ENCODE peak calls at places on chromosomes 7 and 10, in seven cellular contexts. Y, G, L, E, I, J and Q are unnamed samples.

GRCh38 chr7:137597856-137598255 is 248.9 kb downstream of the DGKI start:
- DNase-seq in Y (no peak), G (no peak), L (no peak), E (no peak), I (no peak), J (no peak), Q (no peak)

GRCh38 chr7:105808703-105809590 is 67.5 kb downstream of the ATXN7L1 start:
- DNase-seq in Y (no peak), G (peak; percentile 31), L (no peak), E (peak; percentile 99), I (no peak), J (no peak), Q (no peak)

GRCh38 chr7:7178081-7178480 is 4.3 kb upstream of the C1GALT1 start:
- DNase-seq in Y (no peak), G (no peak), L (no peak), E (no peak), I (no peak), J (no peak), Q (no peak)

GRCh38 chr10:129707406-129708388 is 240.7 kb downstream of the MGMT start:
- DNase-seq in Y (no peak), G (no peak), L (no peak), E (no peak), I (peak; percentile 58), J (no peak), Q (peak; percentile 21)

GRCh38 chr10:118827466-118828155 is 72.8 kb upstream of the CACUL1 start:
- DNase-seq in Y (peak; percentile 58), G (peak; percentile 11), L (no peak), E (no peak), I (no peak), J (no peak), Q (no peak)

GRCh38 chr10:111356571-111356970 is 279.7 kb downstream of the ADRA2A start:
- DNase-seq in Y (no peak), G (no peak), L (no peak), E (no peak), I (no peak), J (no peak), Q (no peak)

GRCh38 chr10:70974351-70974901 is 86.1 kb upstream of the PCBD1 start:
- DNase-seq in Y (no peak), G (peak; percentile 26), L (no peak), E (no peak), I (peak; percentile 30), J (no peak), Q (no peak)

GRCh38 chr10:31318382-31318853 is 598 bp upstream of the ZEB1 start:
- DNase-seq in Y (no peak), G (peak; percentile 51), L (peak; percentile 28), E (peak; percentile 79), I (peak; percentile 77), J (peak; percentile 12), Q (no peak)

GRCh38 chr10:82564353-82565218 is 689.6 kb downstream of the NRG3 start:
- DNase-seq in Y (no peak), G (no peak), L (no peak), E (no peak), I (no peak), J (no peak), Q (no peak)

GRCh38 chr10:34808789-34809745 is 6.0 kb downstream of the PARD3 start:
- DNase-seq in Y (no peak), G (no peak), L (no peak), E (no peak), I (no peak), J (no peak), Q (no peak)

GRCh38 chr7:43502941-43503340 is 80.0 kb upstream of the STK17A start:
- DNase-seq in Y (no peak), G (no peak), L (no peak), E (no peak), I (no peak), J (no peak), Q (no peak)

GRCh38 chr7:69643708-69644445 is 45.6 kb downstream of the AUTS2 start:
- DNase-seq in Y (no peak), G (no peak), L (no peak), E (no peak), I (no peak), J (peak; percentile 1), Q (no peak)

GRCh38 chr10:63700209-63700934 is 179.2 kb downstream of the REEP3 start:
- DNase-seq in Y (no peak), G (no peak), L (peak; percentile 85), E (no peak), I (no peak), J (no peak), Q (no peak)

GRCh38 chr10:80100861-80101695 is 22.6 kb downstream of the TMEM254 start:
- DNase-seq in Y (no peak), G (no peak), L (no peak), E (no peak), I (no peak), J (no peak), Q (peak; percentile 83)

GRCh38 chr10:80100116-80100515 is 21.7 kb downstream of the TMEM254 start:
- DNase-seq in Y (no peak), G (no peak), L (no peak), E (no peak), I (no peak), J (no peak), Q (no peak)

GRCh38 chr10:80108576-80109239 is 23.8 kb upstream of the PLAC9 start:
- DNase-seq in Y (no peak), G (no peak), L (peak; percentile 4), E (no peak), I (no peak), J (no peak), Q (no peak)

GRCh38 chr10:80104066-80104926 is 25.8 kb downstream of the TMEM254 start:
- DNase-seq in Y (no peak), G (peak; percentile 9), L (no peak), E (no peak), I (peak; percentile 63), J (peak; percentile 16), Q (no peak)
- TF ChIP-seq JUND in Y (no peak), G (no peak), L (no peak), E (no peak), I (no peak), J (no peak), Q (no peak)

GRCh38 chr7:153389261-153389660 is 629.7 kb downstream of the ACTR3B start:
- DNase-seq in Y (peak; percentile 8), G (no peak), L (no peak), E (no peak), I (no peak), J (no peak), Q (no peak)

GRCh38 chr7:153386581-153386980 is 627.0 kb downstream of the ACTR3B start:
- DNase-seq in Y (peak; percentile 33), G (no peak), L (no peak), E (no peak), I (no peak), J (no peak), Q (no peak)

GRCh38 chr7:153385502-153385901 is 626.0 kb downstream of the ACTR3B start:
- DNase-seq in Y (no peak), G (peak; percentile 45), L (no peak), E (no peak), I (no peak), J (no peak), Q (no peak)

GRCh38 chr7:153390955-153391354 is 631.4 kb downstream of the ACTR3B start:
- DNase-seq in Y (peak; percentile 11), G (no peak), L (no peak), E (no peak), I (no peak), J (no peak), Q (no peak)

DNA sequence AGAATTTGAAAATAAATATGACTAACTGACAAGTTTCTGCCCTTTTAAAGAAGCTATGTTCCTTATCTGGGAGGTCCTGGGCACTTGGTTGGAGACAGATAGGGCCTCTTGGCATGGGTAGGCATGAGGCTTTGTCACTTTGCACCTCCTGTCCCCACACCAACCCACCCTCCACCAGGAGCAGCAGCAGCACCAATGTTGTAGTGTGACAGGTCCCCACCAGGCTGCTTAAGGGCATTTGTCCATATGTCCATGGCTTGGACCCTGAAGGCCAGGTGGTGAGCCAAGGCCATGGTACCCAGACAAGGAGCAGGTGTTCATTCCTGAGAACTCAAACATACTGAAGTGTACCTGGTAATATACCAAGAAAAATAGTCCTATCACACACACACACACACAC is 629.1 kb downstream of the ACTR3B start:
- DNase-seq in Y (peak; percentile 7), G (no peak), L (no peak), E (no peak), I (no peak), J (no peak), Q (no peak)
- TF ChIP-seq JUND in Y (no peak), G (no peak), L (no peak), E (no peak), I (no peak), J (no peak), Q (no peak)

GRCh38 chr7:151821806-151822540 is 54.9 kb downstream of the PRKAG2 start:
- DNase-seq in Y (no peak), G (no peak), L (no peak), E (no peak), I (no peak), J (no peak), Q (no peak)

GRCh38 chr7:151824285-151824950 is 52.5 kb downstream of the PRKAG2 start:
- DNase-seq in Y (no peak), G (no peak), L (no peak), E (no peak), I (no peak), J (no peak), Q (no peak)

GRCh38 chr7:151821226-151821625 is 55.7 kb downstream of the PRKAG2 start:
- DNase-seq in Y (no peak), G (no peak), L (no peak), E (no peak), I (no peak), J (no peak), Q (no peak)

GRCh38 chr7:151823783-151824182 is 53.1 kb downstream of the PRKAG2 start:
- DNase-seq in Y (no peak), G (no peak), L (no peak), E (no peak), I (no peak), J (no peak), Q (no peak)

GRCh38 chr7:151822541-151823181 is 54.3 kb downstream of the PRKAG2 start:
- DNase-seq in Y (no peak), G (no peak), L (no peak), E (no peak), I (no peak), J (no peak), Q (no peak)
- TF ChIP-seq JUND in Y (no peak), G (no peak), L (no peak), E (no peak), I (no peak), J (no peak), Q (no peak)

DNA sequence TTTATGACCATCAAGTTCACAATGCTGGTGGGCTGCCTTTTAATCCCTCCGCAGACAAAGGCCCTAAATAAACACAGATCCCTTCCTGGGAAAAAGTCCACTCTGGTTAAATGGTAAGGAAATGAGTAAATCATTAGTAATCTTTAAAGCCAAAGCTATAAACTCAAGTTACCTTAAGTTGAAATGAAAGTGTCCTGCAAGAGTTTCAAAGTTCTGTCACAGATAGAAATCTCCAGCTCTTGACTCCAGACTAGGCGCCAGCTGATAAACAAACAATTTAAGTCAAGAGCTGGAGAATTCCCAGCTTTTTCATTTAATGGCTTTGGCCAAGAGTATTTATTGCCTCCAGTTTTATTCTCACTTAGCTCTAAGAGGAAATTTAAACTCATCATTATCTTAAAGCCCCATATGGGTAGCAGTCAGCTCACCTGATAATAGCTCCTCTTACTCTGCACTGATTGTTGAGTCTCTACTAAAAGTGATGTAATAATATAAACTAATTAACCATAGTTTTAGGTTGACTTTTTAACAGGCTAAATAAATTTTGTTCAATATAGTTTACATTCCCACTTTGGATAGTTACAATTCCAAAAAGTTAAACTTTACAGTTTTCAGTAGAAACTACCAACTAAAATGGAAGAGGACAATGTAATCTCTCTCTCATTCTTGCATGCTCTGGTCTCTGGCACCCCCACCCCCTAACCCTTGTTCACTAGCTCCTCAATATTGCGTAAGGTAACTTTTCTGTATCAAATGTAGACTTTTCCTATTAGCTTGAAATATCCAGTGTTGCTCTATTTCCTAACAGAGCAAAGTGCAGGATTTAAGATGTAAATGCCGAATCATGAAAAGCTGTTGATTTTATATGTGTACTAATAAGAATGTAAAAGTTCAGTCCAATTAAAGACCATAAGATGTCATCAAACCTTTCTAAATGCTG is 56.1 kb downstream of the HIBADH start:
- DNase-seq in Y (no peak), G (no peak), L (no peak), E (no peak), I (no peak), J (peak; percentile 79), Q (no peak)
- TF ChIP-seq JUND in Y (no peak), G (no peak), L (no peak), E (no peak), I (peak; percentile 52), J (no peak), Q (no peak)